ENCODE peak calls at places on chromosomes 16 and 17, in five cellular contexts. One of them, this sample, is unnamed.

GRCh38 chr17:30375661-30376060 is 3.1 kb upstream of the CPD start:
- DNase-seq in brain microvascular endothelial cell: no peak
- DNase-seq in thoracic aorta: no peak
- DNase-seq in cardiac fibroblast: peak
- DNase-seq in ascending aorta: no peak
- DNase-seq in this sample: no peak

GRCh38 chr16:56119138-56119537 is 72.2 kb upstream of the GNAO1 start:
- DNase-seq in brain microvascular endothelial cell: no peak
- DNase-seq in thoracic aorta: no peak
- DNase-seq in cardiac fibroblast: no peak
- DNase-seq in ascending aorta: no peak
- DNase-seq in this sample: no peak

GRCh38 chr17:7676533-7676932 is 10.8 kb downstream of the TP53 start:
- DNase-seq in brain microvascular endothelial cell: no peak
- DNase-seq in thoracic aorta: no peak
- DNase-seq in cardiac fibroblast: no peak
- DNase-seq in ascending aorta: no peak
- DNase-seq in this sample: no peak

GRCh38 chr17:22510504-22510903 is 818.2 kb downstream of the KCNJ18 start:
- DNase-seq in brain microvascular endothelial cell: no peak
- DNase-seq in thoracic aorta: no peak
- DNase-seq in cardiac fibroblast: no peak
- DNase-seq in ascending aorta: no peak
- DNase-seq in this sample: no peak

GRCh38 chr16:5502467-5502869 is 404.9 kb upstream of the EEF2KMT start:
- DNase-seq in brain microvascular endothelial cell: no peak
- DNase-seq in thoracic aorta: no peak
- DNase-seq in cardiac fibroblast: no peak
- DNase-seq in ascending aorta: no peak
- DNase-seq in this sample: no peak

GRCh38 chr16:4496305-4496704 is 20.1 kb downstream of the HMOX2 start:
- DNase-seq in brain microvascular endothelial cell: peak
- DNase-seq in thoracic aorta: no peak
- DNase-seq in cardiac fibroblast: peak
- DNase-seq in ascending aorta: no peak
- DNase-seq in this sample: no peak

GRCh38 chr16:46961373-46962353 is 11.8 kb downstream of the DNAJA2 start:
- DNase-seq in brain microvascular endothelial cell: no peak
- DNase-seq in thoracic aorta: no peak
- DNase-seq in cardiac fibroblast: peak
- DNase-seq in ascending aorta: no peak
- DNase-seq in this sample: no peak

GRCh38 chr16:46884513-46885293 is 541 bp downstream of the GPT2 start:
- DNase-seq in brain microvascular endothelial cell: no peak
- DNase-seq in thoracic aorta: no peak
- DNase-seq in cardiac fibroblast: peak
- DNase-seq in ascending aorta: no peak
- DNase-seq in this sample: no peak

GRCh38 chr16:69138608-69139007 is 6.2 kb downstream of the UTP4 start:
- DNase-seq in brain microvascular endothelial cell: no peak
- DNase-seq in thoracic aorta: no peak
- DNase-seq in cardiac fibroblast: no peak
- DNase-seq in ascending aorta: no peak
- DNase-seq in this sample: no peak

DNA sequence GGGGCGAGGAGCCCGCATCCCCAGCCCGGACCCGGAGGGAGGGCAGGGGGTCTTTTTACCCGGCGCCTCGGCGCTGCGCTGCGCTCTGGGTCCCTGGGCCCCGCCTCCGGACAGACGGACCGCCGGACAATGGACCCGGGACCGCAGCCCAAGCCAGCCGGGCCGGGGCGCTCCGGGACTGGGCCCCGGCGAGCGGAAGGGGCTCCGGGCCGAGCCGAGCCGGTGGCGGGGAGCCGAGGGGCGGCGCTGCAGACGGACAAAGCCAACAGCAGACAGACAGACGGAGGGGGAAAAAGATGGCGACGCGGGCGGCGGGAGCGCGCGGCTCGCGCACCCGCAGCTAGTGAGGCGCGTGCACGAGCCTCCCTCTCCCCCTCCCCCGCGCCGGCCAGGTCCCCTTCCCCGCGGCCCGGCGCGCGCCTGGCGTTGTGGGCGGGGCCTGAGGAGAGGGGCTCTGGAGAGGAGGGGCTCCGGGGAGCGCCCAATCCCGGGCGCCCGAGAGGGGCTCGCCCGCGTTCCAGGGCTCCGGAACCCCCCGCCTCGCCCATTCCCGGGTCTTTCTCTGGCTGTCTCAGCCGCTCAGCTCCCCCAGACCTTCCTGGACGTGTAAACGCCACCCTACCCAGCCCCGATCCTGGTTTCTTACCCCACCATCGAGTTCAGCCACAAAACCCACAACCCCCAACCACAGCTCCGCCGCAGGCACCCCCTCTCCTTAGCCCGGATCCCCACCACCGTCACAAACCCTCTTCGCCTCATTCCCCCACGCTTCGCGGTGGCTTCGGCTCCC is at the start of gene ZNF821:
- DNase-seq in brain microvascular endothelial cell: peak
- DNase-seq in thoracic aorta: no peak
- DNase-seq in cardiac fibroblast: peak
- DNase-seq in ascending aorta: no peak
- DNase-seq in this sample: peak
- H3K4me3 ChIP-seq in brain microvascular endothelial cell: peak
- H3K4me3 ChIP-seq in thoracic aorta: peak
- H3K4me3 ChIP-seq in cardiac fibroblast: peak
- H3K4me3 ChIP-seq in ascending aorta: peak
- H3K4me3 ChIP-seq in this sample: peak

GRCh38 chr16:29667755-29668154 is 4.7 kb downstream of the SPN start:
- DNase-seq in brain microvascular endothelial cell: no peak
- DNase-seq in thoracic aorta: no peak
- DNase-seq in cardiac fibroblast: no peak
- DNase-seq in ascending aorta: no peak
- DNase-seq in this sample: no peak

GRCh38 chr16:29664133-29664912 is 1.3 kb downstream of the SPN start:
- DNase-seq in brain microvascular endothelial cell: no peak
- DNase-seq in thoracic aorta: no peak
- DNase-seq in cardiac fibroblast: no peak
- DNase-seq in ascending aorta: no peak
- DNase-seq in this sample: no peak

GRCh38 chr16:29663020-29663828 is at the start of gene SPN:
- DNase-seq in brain microvascular endothelial cell: no peak
- DNase-seq in thoracic aorta: no peak
- DNase-seq in cardiac fibroblast: no peak
- DNase-seq in ascending aorta: no peak
- DNase-seq in this sample: no peak

GRCh38 chr16:29663829-29664132 is 734 bp downstream of the SPN start:
- DNase-seq in brain microvascular endothelial cell: no peak
- DNase-seq in thoracic aorta: no peak
- DNase-seq in cardiac fibroblast: no peak
- DNase-seq in ascending aorta: no peak
- DNase-seq in this sample: no peak

GRCh38 chr16:29665294-29666077 is 2.4 kb downstream of the SPN start:
- DNase-seq in brain microvascular endothelial cell: no peak
- DNase-seq in thoracic aorta: no peak
- DNase-seq in cardiac fibroblast: no peak
- DNase-seq in ascending aorta: no peak
- DNase-seq in this sample: no peak
- H3K4me3 ChIP-seq in brain microvascular endothelial cell: no peak
- H3K4me3 ChIP-seq in thoracic aorta: peak
- H3K4me3 ChIP-seq in cardiac fibroblast: no peak
- H3K4me3 ChIP-seq in ascending aorta: no peak
- H3K4me3 ChIP-seq in this sample: no peak

GRCh38 chr16:70437017-70437581 is 1.8 kb downstream of the ST3GAL2 start:
- DNase-seq in brain microvascular endothelial cell: peak
- DNase-seq in thoracic aorta: no peak
- DNase-seq in cardiac fibroblast: peak
- DNase-seq in ascending aorta: no peak
- DNase-seq in this sample: peak
- H3K4me3 ChIP-seq in brain microvascular endothelial cell: peak
- H3K4me3 ChIP-seq in thoracic aorta: peak
- H3K4me3 ChIP-seq in cardiac fibroblast: peak
- H3K4me3 ChIP-seq in ascending aorta: no peak
- H3K4me3 ChIP-seq in this sample: peak

GRCh38 chr17:81394377-81394747 is 895 bp upstream of the BAHCC1 start:
- DNase-seq in brain microvascular endothelial cell: no peak
- DNase-seq in thoracic aorta: no peak
- DNase-seq in cardiac fibroblast: no peak
- DNase-seq in ascending aorta: no peak
- DNase-seq in this sample: no peak
- H3K4me3 ChIP-seq in brain microvascular endothelial cell: peak
- H3K4me3 ChIP-seq in thoracic aorta: peak
- H3K4me3 ChIP-seq in cardiac fibroblast: peak
- H3K4me3 ChIP-seq in ascending aorta: peak
- H3K4me3 ChIP-seq in this sample: peak